ENCODE peak calls at places on chromosomes 4 and X, in eight cellular contexts. B is Right ventricle myocardium superior, D is GM12878, S is mesenteric fat pad, Y is H4, U is T-cell, M is A549, N is foreskin fibroblast. Z is an unnamed sample.

GRCh38 chr4:52248836-52249235 is 197.7 kb downstream of the SPATA18 start:
- DNase-seq in N (peak), D (no peak), S (no peak), Y (no peak), U (no peak), B (no peak), M (no peak), Z (no peak)

GRCh38 chr4:74738756-74739155 is 55.6 kb downstream of the BTC start:
- DNase-seq in Y (no peak), N (peak), B (no peak), S (no peak), U (no peak), M (no peak), D (no peak), Z (no peak)

GRCh38 chr4:102625232-102625930 is 124.2 kb downstream of the NFKB1 start:
- DNase-seq in N (peak), B (peak), M (peak), S (no peak), U (peak), Y (peak), D (no peak), Z (peak)

GRCh38 chr4:128630881-128631280 is 178.6 kb upstream of the JADE1 start:
- DNase-seq in S (no peak), M (no peak), Y (no peak), N (peak), B (no peak), U (no peak), D (no peak), Z (no peak)

GRCh38 chrX:115531818-115532403 is 29.1 kb upstream of the PLS3 start:
- DNase-seq in S (no peak), N (peak), B (no peak), D (no peak), M (peak), Y (no peak), U (no peak), Z (peak)

GRCh38 chr4:150328496-150328895 is 250.3 kb downstream of the DCLK2 start:
- DNase-seq in S (no peak), U (no peak), N (no peak), Y (no peak), M (no peak), D (no peak), B (no peak), Z (no peak)

GRCh38 chr4:18689308-18689915 is 667.9 kb upstream of the LCORL start:
- DNase-seq in Y (peak), D (no peak), U (no peak), S (no peak), B (no peak), N (peak), M (peak), Z (peak)

GRCh38 chrX:21847342-21847741 is 7.9 kb downstream of the MBTPS2 start:
- DNase-seq in D (no peak), Y (no peak), U (no peak), M (no peak), N (no peak), B (no peak), S (no peak), Z (no peak)

GRCh38 chr4:166195101-166195500 is 322.1 kb downstream of the TLL1 start:
- DNase-seq in Y (no peak), M (no peak), B (no peak), D (no peak), N (no peak), U (no peak), S (no peak), Z (no peak)

GRCh38 chr4:3174371-3175338 is 74.3 kb upstream of the MSANTD1 start:
- DNase-seq in S (no peak), U (no peak), D (no peak), Y (no peak), M (no peak), N (no peak), B (no peak), Z (no peak)

GRCh38 chr4:39641451-39641850 is 2.8 kb upstream of the SMIM14 start:
- DNase-seq in S (no peak), B (no peak), Y (no peak), U (no peak), N (no peak), D (no peak), M (no peak), Z (no peak)

GRCh38 chr4:82515705-82516104 is 46.1 kb downstream of the TMEM150C start:
- DNase-seq in M (no peak), U (no peak), D (no peak), S (no peak), B (no peak), N (peak), Y (peak), Z (peak)

GRCh38 chrX:152810403-152810802 is 20.2 kb downstream of the CETN2 start:
- DNase-seq in N (no peak), B (no peak), M (peak), S (no peak), U (no peak), D (no peak), Y (no peak), Z (no peak)

GRCh38 chrX:123881330-123881729 is 21.5 kb downstream of the XIAP start:
- DNase-seq in U (no peak), M (no peak), B (no peak), S (no peak), D (no peak), Y (no peak), N (no peak), Z (no peak)

GRCh38 chrX:132257116-132257515 is 37.9 kb upstream of the RAP2C start:
- DNase-seq in U (no peak), B (no peak), M (no peak), N (peak), Y (no peak), D (no peak), S (no peak), Z (no peak)

GRCh38 chr4:25827373-25827772 is 35.4 kb downstream of the SEL1L3 start:
- DNase-seq in N (no peak), Y (no peak), B (peak), S (no peak), D (no peak), M (no peak), U (no peak), Z (no peak)

GRCh38 chr4:13930155-13930554 is 302.6 kb upstream of the BOD1L1 start:
- DNase-seq in U (no peak), D (no peak), Y (no peak), N (no peak), B (no peak), S (no peak), M (no peak), Z (no peak)

GRCh38 chr4:123409301-123409700 is 12.7 kb downstream of the SPRY1 start:
- DNase-seq in Y (no peak), S (no peak), U (no peak), D (no peak), B (no peak), N (peak), M (no peak), Z (no peak)

GRCh38 chr4:46386570-46386969 is 3.4 kb downstream of the GABRA2 start:
- DNase-seq in M (no peak), N (no peak), D (no peak), S (no peak), U (no peak), Y (peak), B (no peak), Z (no peak)

GRCh38 chr4:18536420-18536819 is 514.9 kb upstream of the LCORL start:
- DNase-seq in S (no peak), D (no peak), Y (no peak), U (no peak), M (no peak), N (no peak), B (no peak), Z (peak)

GRCh38 chrX:51456814-51457213 is 39.6 kb downstream of the NUDT11 start:
- DNase-seq in D (no peak), U (no peak), M (peak), Y (no peak), N (no peak), S (no peak), B (no peak), Z (no peak)

GRCh38 chrX:47093860-47094259 is 15.6 kb downstream of the RGN start:
- DNase-seq in B (no peak), M (no peak), S (peak), N (no peak), Y (no peak), U (no peak), D (no peak), Z (no peak)

GRCh38 chr4:150593996-150594395 is 12.0 kb downstream of the MAB21L2 start:
- DNase-seq in U (no peak), S (no peak), N (peak), D (no peak), Y (peak), B (no peak), M (peak), Z (peak)

GRCh38 chrX:63658920-63659319 is 126.1 kb downstream of the ARHGEF9 start:
- DNase-seq in M (no peak), B (no peak), S (no peak), N (peak), D (no peak), Y (no peak), U (no peak), Z (no peak)

GRCh38 chr4:55435136-55435535 is 39.4 kb downstream of the TMEM165 start:
- DNase-seq in M (peak), U (no peak), B (no peak), N (peak), S (no peak), D (peak), Y (no peak), Z (peak)

GRCh38 chr4:54066088-54066415 is 1.6 kb upstream of the CHIC2 start:
- DNase-seq in S (no peak), U (no peak), M (no peak), B (no peak), Y (no peak), D (no peak), N (no peak), Z (no peak)

GRCh38 chr4:93828332-93828829 is at the start of gene ATOH1:
- DNase-seq in Y (peak), N (peak), M (peak), S (no peak), D (no peak), U (no peak), B (peak), Z (no peak)

GRCh38 chrX:53383376-53384087 is 38.9 kb downstream of the SMC1A start:
- DNase-seq in N (no peak), B (no peak), M (no peak), D (no peak), U (no peak), Y (no peak), S (no peak), Z (no peak)

GRCh38 chrX:50045808-50046207 is 123.4 kb downstream of the CLCN5 start:
- DNase-seq in Y (no peak), D (no peak), M (no peak), S (no peak), N (no peak), B (no peak), U (no peak), Z (no peak)

GRCh38 chrX:12771445-12772069 is 19.7 kb upstream of the PRPS2 start:
- DNase-seq in S (no peak), D (peak), M (peak), B (peak), U (peak), N (peak), Y (peak), Z (peak)

GRCh38 chr4:3847211-3847940 is 81.2 kb downstream of the ADRA2C start:
- DNase-seq in S (no peak), N (no peak), U (no peak), D (no peak), B (no peak), Y (no peak), M (no peak), Z (no peak)

GRCh38 chrX:117989512-117989911 is 127.1 kb downstream of the KLHL13 start:
- DNase-seq in D (no peak), S (no peak), Y (no peak), B (no peak), M (no peak), U (no peak), N (peak), Z (no peak)

GRCh38 chr4:10773010-10773409 is 88.4 kb upstream of the CLNK start:
- DNase-seq in N (peak), M (no peak), B (no peak), D (no peak), U (no peak), S (no peak), Y (no peak), Z (peak)

GRCh38 chr4:25085621-25086020 is 54.9 kb upstream of the LGI2 start:
- DNase-seq in N (no peak), Y (no peak), B (peak), D (no peak), S (no peak), M (no peak), U (no peak), Z (no peak)

GRCh38 chr4:149845643-149846208 is 30.1 kb upstream of the IQCM start:
- DNase-seq in N (no peak), Y (no peak), S (no peak), M (no peak), D (no peak), U (no peak), B (no peak), Z (no peak)